ENCODE peak calls at places on chromosomes 5 and 9, in four cellular contexts. One of them, this sample, is unnamed.

GRCh38 chr5:17190242-17190778 is 27.1 kb upstream of the BASP1 start:
- DNase-seq in H9: no peak
- DNase-seq in H1: no peak
- DNase-seq in IMR-90: peak; percentile 84
- DNase-seq in this sample: peak; percentile 76

GRCh38 chr5:104764197-104764596 is 1201.6 kb upstream of the NUDT12 start:
- DNase-seq in H9: no peak
- DNase-seq in H1: no peak
- DNase-seq in IMR-90: no peak
- DNase-seq in this sample: no peak

GRCh38 chr5:105134328-105134727 is 1571.7 kb upstream of the NUDT12 start:
- DNase-seq in H9: no peak
- DNase-seq in H1: no peak
- DNase-seq in IMR-90: no peak
- DNase-seq in this sample: no peak

GRCh38 chr5:97231025-97231636 is 48.1 kb upstream of the RIOK2 start:
- DNase-seq in H9: peak; percentile 30
- DNase-seq in H1: no peak
- DNase-seq in IMR-90: peak; percentile 86
- DNase-seq in this sample: peak; percentile 76

GRCh38 chr9:124203818-124204217 is 53.9 kb upstream of the NEK6 start:
- DNase-seq in H9: no peak
- DNase-seq in H1: no peak
- DNase-seq in IMR-90: no peak
- DNase-seq in this sample: no peak

GRCh38 chr9:88781500-88782391 is 209.5 kb upstream of the S1PR3 start:
- DNase-seq in H9: peak; percentile 56
- DNase-seq in H1: peak; percentile 13
- DNase-seq in IMR-90: peak; percentile 74
- DNase-seq in this sample: peak; percentile 80

GRCh38 chr5:160315968-160316367 is 3.6 kb upstream of the CCNJL start:
- DNase-seq in H9: no peak
- DNase-seq in H1: no peak
- DNase-seq in IMR-90: peak; percentile 73
- DNase-seq in this sample: peak; percentile 40

GRCh38 chr5:129447968-129448367 is 12.1 kb upstream of the ADAMTS19 start:
- DNase-seq in H9: no peak
- DNase-seq in H1: no peak
- DNase-seq in IMR-90: no peak
- DNase-seq in this sample: no peak

GRCh38 chr5:118862596-118862995 is 125.8 kb downstream of the DTWD2 start:
- DNase-seq in H9: no peak
- DNase-seq in H1: no peak
- DNase-seq in IMR-90: peak; percentile 18
- DNase-seq in this sample: no peak

GRCh38 chr5:132761321-132762240 is 14.4 kb downstream of the CCNI2 start:
- DNase-seq in H9: peak; percentile 20
- DNase-seq in H1: no peak
- DNase-seq in IMR-90: no peak
- DNase-seq in this sample: no peak

GRCh38 chr9:129434187-129434586 is 186.7 kb downstream of the C9orf50 start:
- DNase-seq in H9: no peak
- DNase-seq in H1: no peak
- DNase-seq in IMR-90: no peak
- DNase-seq in this sample: no peak

GRCh38 chr9:128731093-128731492 is 7.2 kb upstream of the ZDHHC12 start:
- DNase-seq in H9: no peak
- DNase-seq in H1: no peak
- DNase-seq in IMR-90: no peak
- DNase-seq in this sample: no peak

GRCh38 chr9:8179381-8180053 is 379.9 kb upstream of the DMAC1 start:
- DNase-seq in H9: no peak
- DNase-seq in H1: no peak
- DNase-seq in IMR-90: no peak
- DNase-seq in this sample: no peak

GRCh38 chr9:20043461-20043860 is 254.6 kb upstream of the SLC24A2 start:
- DNase-seq in H9: no peak
- DNase-seq in H1: no peak
- DNase-seq in IMR-90: no peak
- DNase-seq in this sample: no peak

GRCh38 chr5:17401509-17402290 is 96.3 kb upstream of the TAF11L2 start:
- DNase-seq in H9: no peak
- DNase-seq in H1: peak; percentile 71
- DNase-seq in IMR-90: no peak
- DNase-seq in this sample: peak; percentile 75

GRCh38 chr5:78587775-78588291 is 60.7 kb downstream of the LHFPL2 start:
- DNase-seq in H9: no peak
- DNase-seq in H1: no peak
- DNase-seq in IMR-90: peak; percentile 79
- DNase-seq in this sample: no peak

GRCh38 chr9:98335666-98336065 is 80.2 kb upstream of the TBC1D2 start:
- DNase-seq in H9: no peak
- DNase-seq in H1: no peak
- DNase-seq in IMR-90: no peak
- DNase-seq in this sample: no peak

GRCh38 chr9:138102246-138103051 is 224.9 kb downstream of the CACNA1B start:
- DNase-seq in H9: peak; percentile 9
- DNase-seq in H1: no peak
- DNase-seq in IMR-90: no peak
- DNase-seq in this sample: no peak

GRCh38 chr9:100575765-100576368 is 2.0 kb upstream of the CAVIN4 start:
- DNase-seq in H9: no peak
- DNase-seq in H1: no peak
- DNase-seq in IMR-90: peak; percentile 73
- DNase-seq in this sample: no peak

GRCh38 chr9:89661956-89662717 is 57.3 kb downstream of the GADD45G start:
- DNase-seq in H9: peak; percentile 98
- DNase-seq in H1: peak; percentile 71
- DNase-seq in IMR-90: peak; percentile 86
- DNase-seq in this sample: peak; percentile 97

GRCh38 chr5:177357459-177358332 is at the start of gene RGS14:
- DNase-seq in H9: no peak
- DNase-seq in H1: no peak
- DNase-seq in IMR-90: peak; percentile 47
- DNase-seq in this sample: no peak

GRCh38 chr5:170275376-170275994 is 22.1 kb downstream of the LCP2 start:
- DNase-seq in H9: no peak
- DNase-seq in H1: no peak
- DNase-seq in IMR-90: no peak
- DNase-seq in this sample: no peak

GRCh38 chr5:87390576-87391199 is 22.0 kb downstream of the CCNH start:
- DNase-seq in H9: no peak
- DNase-seq in H1: no peak
- DNase-seq in IMR-90: peak; percentile 54
- DNase-seq in this sample: no peak

GRCh38 chr9:14027114-14027812 is 286.7 kb downstream of the NFIB start:
- DNase-seq in H9: no peak
- DNase-seq in H1: no peak
- DNase-seq in IMR-90: no peak
- DNase-seq in this sample: peak; percentile 67

GRCh38 chr9:98839166-98839565 is 31.7 kb downstream of the GALNT12 start:
- DNase-seq in H9: no peak
- DNase-seq in H1: no peak
- DNase-seq in IMR-90: no peak
- DNase-seq in this sample: no peak

GRCh38 chr9:100498592-100498991 is 25.6 kb downstream of the TMEFF1 start:
- DNase-seq in H9: no peak
- DNase-seq in H1: no peak
- DNase-seq in IMR-90: peak; percentile 61
- DNase-seq in this sample: no peak

GRCh38 chr5:139022528-139022927 is 147.4 kb upstream of the LRRTM2 start:
- DNase-seq in H9: no peak
- DNase-seq in H1: no peak
- DNase-seq in IMR-90: no peak
- DNase-seq in this sample: no peak

GRCh38 chr5:53603009-53603687 is 42.7 kb downstream of the NDUFS4 start:
- DNase-seq in H9: no peak
- DNase-seq in H1: no peak
- DNase-seq in IMR-90: peak; percentile 52
- DNase-seq in this sample: no peak

GRCh38 chr9:129383005-129383414 is 204.9 kb upstream of the IER5L start:
- DNase-seq in H9: peak; percentile 59
- DNase-seq in H1: no peak
- DNase-seq in IMR-90: no peak
- DNase-seq in this sample: peak; percentile 68

GRCh38 chr5:102807878-102808502 is 52.9 kb downstream of the PAM start:
- DNase-seq in H9: peak; percentile 45
- DNase-seq in H1: no peak
- DNase-seq in IMR-90: peak; percentile 79
- DNase-seq in this sample: peak; percentile 97

GRCh38 chr5:154031923-154032489 is 6.7 kb downstream of the FAM114A2 start:
- DNase-seq in H9: no peak
- DNase-seq in H1: no peak
- DNase-seq in IMR-90: no peak
- DNase-seq in this sample: no peak

GRCh38 chr5:15938961-15939360 is 240.6 kb downstream of the MARCHF11 start:
- DNase-seq in H9: no peak
- DNase-seq in H1: no peak
- DNase-seq in IMR-90: peak; percentile 93
- DNase-seq in this sample: no peak

GRCh38 chr9:137270929-137271695 is 6.4 kb upstream of the TOR4A start:
- DNase-seq in H9: peak; percentile 29
- DNase-seq in H1: no peak
- DNase-seq in IMR-90: no peak
- DNase-seq in this sample: no peak

GRCh38 chr5:53112909-53113308 is 3.4 kb upstream of the MOCS2 start:
- DNase-seq in H9: no peak
- DNase-seq in H1: no peak
- DNase-seq in IMR-90: no peak
- DNase-seq in this sample: no peak

GRCh38 chr9:126327016-126327749 is 554 bp downstream of the MVB12B start:
- DNase-seq in H9: peak; percentile 48
- DNase-seq in H1: no peak
- DNase-seq in IMR-90: no peak
- DNase-seq in this sample: peak; percentile 10

GRCh38 chr9:124420991-124421543 is 5.8 kb upstream of the PSMB7 start:
- DNase-seq in H9: no peak
- DNase-seq in H1: no peak
- DNase-seq in IMR-90: peak; percentile 13
- DNase-seq in this sample: peak; percentile 47

GRCh38 chr5:171425596-171426244 is 6.3 kb downstream of the FGF18 start:
- DNase-seq in H9: peak; percentile 16
- DNase-seq in H1: no peak
- DNase-seq in IMR-90: no peak
- DNase-seq in this sample: no peak
- H2AK5ac ChIP-seq in H9: no peak overlapping the region
- H2AK5ac ChIP-seq in H1: no peak overlapping the region
- H2AK5ac ChIP-seq in IMR-90: no peak overlapping the region
- H2AK5ac ChIP-seq in this sample: no peak overlapping the region

DNA sequence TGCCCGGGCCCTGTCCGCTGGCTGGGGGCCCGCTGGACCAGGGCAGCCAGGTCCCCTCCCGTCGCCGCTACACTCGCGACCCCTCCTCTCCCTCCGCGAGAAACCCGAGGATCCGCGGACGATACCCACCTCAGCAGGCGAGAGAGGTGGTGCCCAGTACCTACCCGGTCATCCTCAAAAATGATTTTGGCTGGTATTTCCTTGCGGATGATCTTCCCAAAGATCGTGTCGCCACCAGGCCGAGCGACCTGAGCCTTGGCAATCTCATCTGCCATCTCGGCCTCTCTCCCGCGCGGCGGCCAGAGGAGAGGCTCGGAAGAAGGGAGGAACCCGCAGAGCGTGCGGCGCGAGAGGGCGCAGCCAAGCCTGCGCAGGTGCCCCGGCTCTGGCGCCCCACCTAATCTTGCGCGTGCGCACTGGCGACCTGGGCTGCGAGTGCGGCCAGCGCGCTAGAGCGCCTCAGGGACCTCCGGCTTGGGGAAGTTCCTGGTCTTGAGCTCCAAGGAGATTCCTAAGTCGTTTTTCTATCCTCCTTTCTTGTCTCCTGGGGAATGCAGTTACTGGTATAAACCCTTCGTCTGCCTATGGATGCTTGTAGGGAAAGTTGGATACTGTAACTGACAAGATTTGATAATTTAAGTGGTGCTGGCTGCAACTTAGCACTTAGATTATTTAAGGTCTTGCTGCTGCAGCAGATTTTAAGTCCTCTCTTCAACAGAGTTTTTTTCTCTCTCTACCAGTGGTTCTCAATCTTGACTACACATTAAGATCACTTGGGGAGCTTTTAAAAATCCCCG is at the start of gene HINT1:
- DNase-seq in H9: peak; percentile 94
- DNase-seq in H1: peak; percentile 81
- DNase-seq in IMR-90: peak; percentile 84
- DNase-seq in this sample: peak; percentile 95
- H2AK5ac ChIP-seq in H9: no peak within 1 kb of the TSS
- H2AK5ac ChIP-seq in H1: no peak within 1 kb of the TSS
- H2AK5ac ChIP-seq in IMR-90: peak within 1 kb of the TSS; percentile 63
- H2AK5ac ChIP-seq in this sample: no peak within 1 kb of the TSS

GRCh38 chr5:172447646-172448365 is 6.5 kb downstream of the SH3PXD2B start:
- DNase-seq in H9: no peak
- DNase-seq in H1: no peak
- DNase-seq in IMR-90: no peak
- DNase-seq in this sample: no peak

GRCh38 chr5:172444110-172444510 is 10.2 kb downstream of the SH3PXD2B start:
- DNase-seq in H9: no peak
- DNase-seq in H1: no peak
- DNase-seq in IMR-90: peak; percentile 78
- DNase-seq in this sample: no peak

GRCh38 chr5:172446336-172447051 is 7.8 kb downstream of the SH3PXD2B start:
- DNase-seq in H9: no peak
- DNase-seq in H1: no peak
- DNase-seq in IMR-90: no peak
- DNase-seq in this sample: no peak

GRCh38 chr5:172444626-172445365 is 9.5 kb downstream of the SH3PXD2B start:
- DNase-seq in H9: no peak
- DNase-seq in H1: no peak
- DNase-seq in IMR-90: no peak
- DNase-seq in this sample: no peak

GRCh38 chr5:172445866-172446265 is 8.5 kb downstream of the SH3PXD2B start:
- DNase-seq in H9: no peak
- DNase-seq in H1: no peak
- DNase-seq in IMR-90: no peak
- DNase-seq in this sample: no peak
- H2AK5ac ChIP-seq in H9: no peak overlapping the region
- H2AK5ac ChIP-seq in H1: no peak overlapping the region
- H2AK5ac ChIP-seq in IMR-90: no peak overlapping the region
- H2AK5ac ChIP-seq in this sample: no peak overlapping the region

DNA sequence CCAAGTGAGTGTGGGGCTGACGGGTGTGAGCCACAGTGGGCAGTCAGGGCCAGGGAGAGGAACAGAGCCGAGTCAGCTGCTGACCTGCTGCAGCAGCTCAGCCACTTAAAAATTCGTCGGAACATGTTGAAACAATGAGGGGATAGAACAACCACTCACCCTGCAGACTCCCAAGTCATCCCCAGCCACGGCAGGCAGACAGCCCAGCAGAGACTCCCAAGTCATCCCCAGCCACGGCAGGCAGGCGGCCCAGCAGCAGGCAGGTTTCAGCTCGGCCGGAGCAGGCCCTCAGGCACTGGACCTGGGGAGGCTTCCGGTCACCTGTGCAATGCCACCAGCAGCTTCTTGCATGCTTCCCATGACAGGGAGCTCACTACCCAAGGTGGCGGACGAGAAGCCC is 108.8 kb downstream of the VAV2 start:
- DNase-seq in H9: no peak
- DNase-seq in H1: no peak
- DNase-seq in IMR-90: no peak
- DNase-seq in this sample: no peak
- H2AK5ac ChIP-seq in H9: no peak overlapping the region
- H2AK5ac ChIP-seq in H1: peak overlapping the region; percentile 33
- H2AK5ac ChIP-seq in IMR-90: no peak overlapping the region
- H2AK5ac ChIP-seq in this sample: no peak overlapping the region